ENCODE peak calls at places on chromosomes 5 and 9, in nine cellular contexts. Q is esophagus squamous epithelium; J is H9; I is A549; N is tibial artery; E is CD8-positive, alpha-beta T cell; X is IMR-90; R is psoas muscle; H is stomach. D is an unnamed sample. For H3K4me1, the result is how much of the 10 kb centered on the place peaks cover.

GRCh38 chr9:101165131-101165530 is 136.6 kb downstream of the PLPPR1 start:
- DNase-seq in I (no peak), R (no peak), Q (no peak), J (no peak), H (no peak), N (no peak), E (no peak), X (no peak), D (no peak)

GRCh38 chr9:98132158-98132557 is 13.1 kb upstream of the TRIM14 start:
- DNase-seq in E (no peak), X (no peak), J (no peak), Q (no peak), H (no peak), N (peak), I (no peak), R (no peak), D (no peak)

GRCh38 chr5:126970517-126971017 is 59.8 kb downstream of the MARCHF3 start:
- DNase-seq in R (no peak), E (no peak), H (no peak), Q (no peak), I (no peak), J (no peak), X (peak), N (no peak), D (no peak)

GRCh38 chr5:14428302-14429081 is 153.1 kb upstream of the OTULINL start:
- DNase-seq in J (no peak), X (peak), Q (no peak), H (no peak), E (no peak), I (no peak), N (no peak), R (no peak), D (no peak)

GRCh38 chr9:107239474-107239873 is 43.6 kb upstream of the RAD23B start:
- DNase-seq in Q (no peak), J (no peak), E (no peak), X (peak), N (no peak), H (no peak), R (no peak), I (no peak), D (no peak)

GRCh38 chr5:114360816-114361723 is 800 bp upstream of the KCNN2 start:
- DNase-seq in N (no peak), H (no peak), X (peak), J (peak), E (no peak), Q (no peak), R (peak), I (peak), D (no peak)

GRCh38 chr9:68847765-68848164 is 142.7 kb downstream of the PIP5K1B start:
- DNase-seq in N (no peak), Q (no peak), I (no peak), J (no peak), E (no peak), R (no peak), H (no peak), X (no peak), D (no peak)

GRCh38 chr9:131304676-131305366 is 15.3 kb downstream of the PLPP7 start:
- DNase-seq in Q (no peak), R (no peak), X (peak), H (no peak), N (no peak), I (no peak), E (no peak), J (no peak), D (no peak)

GRCh38 chr5:146919304-146919703 is 40.7 kb upstream of the PPP2R2B start:
- DNase-seq in Q (no peak), R (no peak), I (no peak), E (no peak), H (no peak), X (no peak), J (peak), N (no peak), D (no peak)

GRCh38 chr9:33748633-33749304 is 46.6 kb upstream of the PRSS3 start:
- DNase-seq in N (no peak), I (no peak), E (peak), R (no peak), H (no peak), X (no peak), J (no peak), Q (no peak), D (no peak)

GRCh38 chr5:140966293-140967225 is at the start of gene PCDHAC2:
- DNase-seq in X (no peak), E (no peak), R (peak), H (peak), N (no peak), Q (no peak), I (peak), J (peak), D (peak)

GRCh38 chr5:166031926-166032325 is 2259.5 kb upstream of the WWC1 start:
- DNase-seq in X (no peak), N (no peak), Q (no peak), H (no peak), J (no peak), E (no peak), R (no peak), I (no peak), D (no peak)

GRCh38 chr5:90967443-90967842 is 408.8 kb downstream of the ADGRV1 start:
- DNase-seq in I (no peak), R (no peak), Q (no peak), N (no peak), H (no peak), J (no peak), X (no peak), E (no peak), D (no peak)

GRCh38 chr5:136802382-136802781 is 437.0 kb upstream of the TRPC7 start:
- DNase-seq in R (no peak), J (no peak), E (no peak), X (peak), I (peak), N (no peak), Q (no peak), H (no peak), D (no peak)

GRCh38 chr9:120014751-120015235 is 565.2 kb downstream of the CDK5RAP2 start:
- DNase-seq in X (no peak), J (no peak), E (no peak), I (no peak), Q (no peak), R (no peak), N (no peak), H (no peak), D (no peak)

GRCh38 chr5:88675758-88676636 is 207.0 kb downstream of the MEF2C start:
- DNase-seq in E (no peak), I (peak), N (no peak), R (no peak), X (peak), H (no peak), Q (no peak), J (peak), D (no peak)

GRCh38 chr5:125575561-125576504 is 829.4 kb upstream of the ZNF608 start:
- DNase-seq in X (no peak), Q (no peak), E (no peak), R (no peak), J (peak), I (no peak), N (no peak), H (no peak), D (no peak)

GRCh38 chr5:77846422-77847128 is 70.4 kb upstream of the TBCA start:
- DNase-seq in H (no peak), J (peak), Q (no peak), E (no peak), I (no peak), N (no peak), X (no peak), R (no peak), D (no peak)

GRCh38 chr9:89311346-89312153 is 555 bp downstream of the CKS2 start:
- DNase-seq in I (no peak), R (no peak), E (no peak), Q (no peak), H (no peak), X (no peak), J (no peak), N (no peak), D (peak)

GRCh38 chr5:99543841-99544240 is 615.0 kb upstream of the CHD1 start:
- DNase-seq in E (no peak), J (no peak), I (no peak), Q (no peak), R (no peak), N (no peak), H (no peak), X (no peak), D (no peak)

GRCh38 chr5:133967715-133968056 is 739 bp downstream of the C5orf15 start:
- DNase-seq in Q (no peak), R (no peak), J (no peak), N (no peak), I (no peak), X (peak), H (peak), E (no peak), D (no peak)

GRCh38 chr5:94241288-94241651 is 377.1 kb downstream of the KIAA0825 start:
- DNase-seq in N (no peak), X (peak), H (no peak), Q (no peak), R (no peak), J (no peak), I (no peak), E (no peak), D (no peak)

GRCh38 chr9:86859056-86859455 is 88.2 kb downstream of the GAS1 start:
- DNase-seq in X (no peak), H (no peak), R (no peak), N (no peak), J (no peak), Q (no peak), E (no peak), I (no peak), D (no peak)

GRCh38 chr5:113491022-113491421 is 2.8 kb upstream of the MCC start:
- DNase-seq in H (no peak), N (no peak), Q (no peak), I (no peak), J (no peak), R (no peak), X (no peak), E (no peak), D (no peak)

GRCh38 chr9:122348288-122348777 is 22.5 kb upstream of the PTGS1 start:
- DNase-seq in R (no peak), Q (no peak), H (no peak), J (no peak), I (no peak), N (peak), E (no peak), X (no peak), D (no peak)

GRCh38 chr5:141402553-141403328 is at the start of gene PCDHGA9:
- DNase-seq in I (no peak), H (no peak), E (no peak), N (peak), Q (no peak), X (peak), J (no peak), R (peak), D (no peak)

GRCh38 chr9:5421163-5421562 is 16.6 kb downstream of the PLGRKT start:
- DNase-seq in Q (no peak), J (no peak), I (no peak), H (no peak), N (no peak), R (no peak), E (no peak), X (no peak), D (no peak)

GRCh38 chr9:137982132-137982666 is 104.6 kb downstream of the CACNA1B start:
- DNase-seq in Q (no peak), X (no peak), R (no peak), N (no peak), H (no peak), E (no peak), J (no peak), I (no peak), D (no peak)

DNA sequence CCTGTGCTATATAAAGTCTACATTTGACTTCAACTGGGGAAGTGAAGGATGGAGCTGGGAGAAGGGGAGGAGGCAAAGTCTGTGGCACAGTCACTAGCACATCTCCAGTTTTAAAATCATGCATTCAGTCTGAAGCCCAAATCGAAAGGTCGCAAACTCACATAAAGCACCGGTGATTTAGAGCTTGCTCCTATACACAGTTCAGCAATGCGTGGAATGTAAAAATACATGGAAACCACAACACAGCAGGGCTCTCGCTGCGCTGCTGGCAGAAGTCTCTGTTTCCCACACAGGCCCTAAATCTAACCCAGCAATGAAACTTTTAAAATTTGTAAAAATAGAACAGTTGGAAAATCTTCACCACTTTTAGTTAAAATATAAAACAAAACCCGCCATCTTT is 68.2 kb downstream of the EBF1 start:
- DNase-seq in I (no peak), R (no peak), J (no peak), E (no peak), H (no peak), Q (no peak), X (peak), N (no peak), D (no peak)
- H3K4me1 ChIP-seq in I (under half), R (under half), J (under half), E (under half), H (under half), Q (under half), X (under half), N (under half), D (under half)

DNA sequence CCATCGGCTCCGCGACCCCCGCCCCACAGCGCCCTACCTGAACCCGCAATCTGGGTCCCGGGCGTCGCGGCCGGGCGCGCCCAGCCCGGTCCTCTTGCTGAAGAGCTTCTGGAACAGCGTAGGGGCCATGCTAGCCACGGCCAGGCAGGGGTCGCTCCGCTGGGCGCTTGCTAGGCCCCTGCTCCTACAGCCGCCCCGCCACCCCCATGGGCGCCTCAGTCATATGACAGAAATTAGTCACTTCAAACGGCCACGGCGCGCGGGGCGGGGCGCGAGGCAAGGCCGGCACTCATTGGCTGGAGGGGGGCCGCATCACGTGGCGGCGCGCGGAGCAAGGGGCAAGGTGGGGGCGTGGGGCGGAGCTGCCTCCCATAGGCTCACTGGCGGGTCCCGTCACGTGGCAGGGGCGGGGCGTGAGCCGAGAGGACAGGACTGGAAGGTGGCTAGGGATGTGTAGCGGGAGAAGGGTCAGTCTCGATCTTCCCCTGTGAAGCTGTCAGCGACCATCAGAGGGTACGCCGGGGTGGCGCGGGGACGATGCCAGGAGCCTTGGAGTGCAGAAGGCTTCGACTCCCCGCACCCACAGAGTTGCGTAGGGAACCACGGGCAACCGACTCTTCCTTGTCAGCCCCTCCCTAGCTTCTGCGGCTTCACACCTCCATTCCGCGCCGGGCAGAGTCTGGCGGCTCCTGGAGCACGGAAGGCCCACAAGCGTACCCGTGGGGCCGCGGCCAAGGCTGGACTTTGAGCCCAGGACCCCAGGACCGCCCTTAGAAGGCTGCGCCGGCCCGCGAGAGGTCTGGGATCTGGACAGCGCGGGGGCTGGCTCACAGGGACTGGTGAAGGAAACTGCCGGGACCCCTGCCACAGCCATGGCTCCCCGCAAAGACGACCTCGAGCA is at the start of gene FNIP1:
- DNase-seq in E (peak), J (peak), N (peak), H (peak), I (peak), Q (peak), X (peak), R (peak), D (peak)
- TF ChIP-seq CTCF in E (no peak), J (peak), N (no peak), H (no peak), I (no peak), Q (no peak), X (peak), R (no peak), D (no peak)

GRCh38 chr5:74542477-74542876 is 98.1 kb downstream of the ENC1 start:
- DNase-seq in Q (no peak), R (no peak), H (no peak), N (no peak), J (no peak), I (no peak), X (no peak), E (no peak), D (no peak)

GRCh38 chr5:74541381-74541781 is 99.1 kb downstream of the ENC1 start:
- DNase-seq in Q (no peak), I (no peak), E (no peak), N (no peak), J (no peak), X (peak), H (no peak), R (no peak), D (no peak)

GRCh38 chr5:74544811-74545210 is 95.7 kb downstream of the ENC1 start:
- DNase-seq in I (no peak), H (no peak), E (no peak), Q (no peak), N (no peak), J (no peak), R (no peak), X (no peak), D (no peak)

GRCh38 chr5:74540582-74540981 is 99.9 kb downstream of the ENC1 start:
- DNase-seq in E (no peak), J (no peak), H (no peak), Q (no peak), X (no peak), I (no peak), N (no peak), R (no peak), D (no peak)

GRCh38 chr5:74543162-74543995 is 97.1 kb downstream of the ENC1 start:
- DNase-seq in R (no peak), I (peak), Q (no peak), H (no peak), N (no peak), J (peak), X (peak), E (no peak), D (no peak)
- H3K27ac ChIP-seq in R (no peak), I (peak), Q (no peak), H (peak), N (peak), J (peak), X (peak), E (no peak), D (no peak)

GRCh38 chr9:129137292-129138143 is 26.3 kb downstream of the PTPA start:
- DNase-seq in R (no peak), H (no peak), Q (no peak), J (no peak), I (no peak), E (no peak), N (no peak), X (no peak), D (no peak)

GRCh38 chr9:129138144-129138462 is 26.9 kb downstream of the PTPA start:
- DNase-seq in R (no peak), H (no peak), I (no peak), E (no peak), X (no peak), J (no peak), Q (no peak), N (no peak), D (no peak)

GRCh38 chr9:129139233-129139992 is 28.2 kb downstream of the PTPA start:
- DNase-seq in J (peak), Q (no peak), R (peak), I (peak), X (peak), E (peak), H (peak), N (peak), D (peak)

GRCh38 chr9:129139993-129140396 is 28.8 kb downstream of the PTPA start:
- DNase-seq in X (peak), H (peak), J (peak), R (peak), I (peak), Q (peak), E (peak), N (peak), D (peak)

GRCh38 chr9:129138476-129139232 is 27.4 kb downstream of the PTPA start:
- DNase-seq in I (no peak), E (no peak), R (peak), Q (no peak), H (peak), J (no peak), X (peak), N (peak), D (no peak)
- H3K4me1 ChIP-seq in I (half or more), E (under half), R (under half), Q (half or more), H (half or more), J (under half), X (under half), N (under half), D (half or more)